ENCODE peak calls at places on chromosomes 11 and 22, in five cellular contexts. R is neuronal stem cell, L is mesenchymal stem cell, V is IMR-90, Y is H1. H is an unnamed sample.
A peak's percentile ranks its signal among the peaks of the same experiment; 100 is the strongest.

GRCh38 chr22:47022075-47022473 is 259.6 kb downstream of the TBC1D22A start:
- DNase-seq in R (no peak), L (no peak), V (peak; percentile 22), Y (no peak), H (no peak)

GRCh38 chr11:27524155-27524554 is 17.6 kb upstream of the LIN7C start:
- DNase-seq in R (no peak), L (peak; percentile 30), V (peak; percentile 66), Y (peak; percentile 48), H (peak; percentile 83)

GRCh38 chr22:33272866-33273265 is 214.7 kb upstream of the SYN3 start:
- DNase-seq in R (no peak), L (no peak), V (no peak), Y (no peak), H (no peak)

GRCh38 chr22:29040385-29041275 is 21.0 kb downstream of the C22orf31 start:
- DNase-seq in R (peak; percentile 62), L (peak; percentile 89), V (peak; percentile 93), Y (no peak), H (peak; percentile 79)

GRCh38 chr11:10255388-10256125 is 38.5 kb downstream of the SBF2 start:
- DNase-seq in R (no peak), L (peak; percentile 40), V (peak; percentile 63), Y (no peak), H (no peak)

GRCh38 chr22:46104881-46105493 is 45.3 kb upstream of the PPARA start:
- DNase-seq in R (no peak), L (no peak), V (no peak), Y (no peak), H (no peak)

GRCh38 chr22:40387758-40388157 is 17.4 kb downstream of the SGSM3 start:
- DNase-seq in R (no peak), L (no peak), V (no peak), Y (no peak), H (no peak)

GRCh38 chr11:121664144-121664543 is 211.4 kb upstream of the SORL1-AS1 start:
- DNase-seq in R (no peak), L (no peak), V (no peak), Y (no peak), H (no peak)

GRCh38 chr22:24208012-24208749 is 26.9 kb downstream of the SUSD2 start:
- DNase-seq in R (no peak), L (peak; percentile 99), V (peak; percentile 98), Y (no peak), H (no peak)

GRCh38 chr11:1690167-1691026 is 6.6 kb upstream of the KRTAP5-6 start:
- DNase-seq in R (no peak), L (no peak), V (no peak), Y (no peak), H (no peak)

GRCh38 chr11:69166186-69167115 is 10.7 kb downstream of the SMIM38 start:
- DNase-seq in R (no peak), L (peak; percentile 94), V (peak; percentile 93), Y (no peak), H (peak; percentile 93)

GRCh38 chr22:49523374-49524008 is 304.2 kb downstream of the BRD1 start:
- DNase-seq in R (no peak), L (no peak), V (no peak), Y (no peak), H (no peak)

GRCh38 chr11:65423516-65424199 is 1.1 kb downstream of the NEAT1 start:
- DNase-seq in R (no peak), L (no peak), V (peak; percentile 32), Y (no peak), H (no peak)

GRCh38 chr11:109241988-109242387 is 180.0 kb upstream of the C11orf87 start:
- DNase-seq in R (no peak), L (no peak), V (no peak), Y (no peak), H (peak; percentile 2)

GRCh38 chr11:45483361-45483760 is 182.1 kb downstream of the CHST1 start:
- DNase-seq in R (no peak), L (no peak), V (no peak), Y (no peak), H (no peak)

GRCh38 chr22:37972527-37972926 is 11.8 kb downstream of the SOX10 start:
- DNase-seq in R (no peak), L (no peak), V (no peak), Y (no peak), H (no peak)

GRCh38 chr11:99937330-99937729 is 749.8 kb upstream of the ARHGAP42 start:
- DNase-seq in R (no peak), L (no peak), V (no peak), Y (no peak), H (no peak)

GRCh38 chr11:67056267-67056639 is 394 bp upstream of the RHOD start:
- DNase-seq in R (no peak), L (no peak), V (no peak), Y (no peak), H (no peak)

GRCh38 chr22:34709641-34710040 is 356.3 kb upstream of the ISX start:
- DNase-seq in R (no peak), L (no peak), V (no peak), Y (no peak), H (peak; percentile 70)

GRCh38 chr11:129143335-129143734 is 48.8 kb downstream of the ARHGAP32 start:
- DNase-seq in R (peak; percentile 1), L (peak; percentile 99), V (peak; percentile 99), Y (no peak), H (peak; percentile 40)

GRCh38 chr11:46012185-46012584 is 89.7 kb downstream of the LARGE2 start:
- DNase-seq in R (peak; percentile 45), L (no peak), V (no peak), Y (no peak), H (no peak)

GRCh38 chr11:1005913-1006312 is 30.6 kb downstream of the MUC6 start:
- DNase-seq in R (no peak), L (no peak), V (no peak), Y (no peak), H (no peak)

GRCh38 chr11:128653828-128654231 is 40.0 kb upstream of the FLI1 start:
- DNase-seq in R (no peak), L (peak; percentile 30), V (peak; percentile 75), Y (peak; percentile 57), H (peak; percentile 91)

GRCh38 chr22:19346677-19347265 is 55.3 kb upstream of the CLTCL1 start:
- DNase-seq in R (no peak), L (no peak), V (no peak), Y (no peak), H (no peak)

GRCh38 chr22:21669026-21669425 is 3.2 kb downstream of the PPIL2 start:
- DNase-seq in R (no peak), L (no peak), V (no peak), Y (no peak), H (no peak)

GRCh38 chr11:27860811-27861210 is 160.6 kb upstream of the BDNF start:
- DNase-seq in R (no peak), L (no peak), V (no peak), Y (no peak), H (no peak)

GRCh38 chr11:16160146-16160545 is 196.2 kb downstream of the SOX6 start:
- DNase-seq in R (no peak), L (peak; percentile 29), V (no peak), Y (no peak), H (no peak)

GRCh38 chr11:46801694-46802093 is 44.4 kb downstream of the CKAP5 start:
- DNase-seq in R (no peak), L (no peak), V (no peak), Y (no peak), H (no peak)

GRCh38 chr22:31853736-31854500 is 90.4 kb upstream of the YWHAH start:
- DNase-seq in R (no peak), L (no peak), V (peak; percentile 30), Y (no peak), H (no peak)

GRCh38 chr22:25509391-25509791 is 55.1 kb upstream of the GRK3 start:
- DNase-seq in R (no peak), L (no peak), V (peak; percentile 44), Y (no peak), H (no peak)

GRCh38 chr11:7511405-7511804 is 2.4 kb upstream of the PPFIBP2 start:
- DNase-seq in R (no peak), L (no peak), V (no peak), Y (no peak), H (no peak)

GRCh38 chr11:7667460-7667859 is 5.8 kb downstream of the CYB5R2 start:
- DNase-seq in R (no peak), L (no peak), V (peak; percentile 26), Y (peak; percentile 30), H (no peak)

GRCh38 chr11:6259638-6260019 is at the start of gene CCKBR:
- DNase-seq in R (peak; percentile 43), L (no peak), V (no peak), Y (peak; percentile 75), H (no peak)

GRCh38 chr11:108618529-108618928 is 25.0 kb upstream of the EXPH5 start:
- DNase-seq in R (no peak), L (no peak), V (no peak), Y (no peak), H (no peak)

GRCh38 chr22:46068908-46069481 is 81.3 kb upstream of the PPARA start:
- DNase-seq in R (no peak), L (peak; percentile 14), V (peak; percentile 49), Y (no peak), H (no peak)

GRCh38 chr11:75576445-75577049 is 14.5 kb downstream of the SERPINH1 start:
- DNase-seq in R (no peak), L (peak; percentile 80), V (peak; percentile 63), Y (no peak), H (peak; percentile 94)

GRCh38 chr22:17120711-17121234 is 387 bp downstream of the TMEM121B start:
- DNase-seq in R (peak; percentile 59), L (no peak), V (no peak), Y (peak; percentile 66), H (no peak)
- H3K9ac ChIP-seq in R (peak overlapping the region; percentile 93), L (no peak overlapping the region), V (no peak overlapping the region), Y (no peak overlapping the region), H (peak overlapping the region; percentile 29)

GRCh38 chr11:112797072-112797471 is 164.1 kb upstream of the NCAM1 start:
- DNase-seq in R (peak; percentile 40), L (peak; percentile 5), V (no peak), Y (no peak), H (peak; percentile 95)
- H2BK15ac ChIP-seq in R (no peak overlapping the region), L (no peak overlapping the region), V (no peak overlapping the region), Y (peak overlapping the region; percentile 92), H (no peak overlapping the region)

GRCh38 chr11:44309483-44310197 is at the start of gene ALX4:
- DNase-seq in R (no peak), L (no peak), V (no peak), Y (peak; percentile 77), H (peak; percentile 87)
- H3K4me3 ChIP-seq in R (peak within 1 kb of the TSS; percentile 16), L (peak within 1 kb of the TSS; percentile 65), V (no peak within 1 kb of the TSS), Y (peak within 1 kb of the TSS; percentile 38), H (peak within 1 kb of the TSS; percentile 8)

GRCh38 chr11:62671272-62671603 is 235 bp upstream of the UQCC3 start:
- DNase-seq in R (no peak), L (no peak), V (no peak), Y (no peak), H (no peak)
- H3K9ac ChIP-seq in R (no peak overlapping the region), L (peak overlapping the region; percentile 98), V (peak overlapping the region; percentile 95), Y (peak overlapping the region; percentile 89), H (peak overlapping the region; percentile 98)

H was measured in mesendoderm.